ENCODE peak calls at places on chromosomes 5 and 9, in six cellular contexts. R is GM12865; K is nucleus accumbens; J is NCI-H774; B is stimulated activated CD8-positive, alpha-beta memory T cell treated with anti-CD3 and anti-CD28 coated beads, Interleukin-15, amount 100 ng/mL, for 1 hour; T is GM23338. W is an unnamed sample.

GRCh38 chr9:70073756-70074155 is 30.1 kb downstream of the MAMDC2 start:
- DNase-seq in T (no peak), B (no peak), J (no peak), R (no peak), K (no peak), W (no peak)

GRCh38 chr5:77367733-77368132 is 124.4 kb downstream of the WDR41 start:
- DNase-seq in K (no peak), J (no peak), R (no peak), T (no peak), B (no peak), W (no peak)

GRCh38 chr9:137575382-137575724 is 3.4 kb downstream of the DPH7 start:
- DNase-seq in R (no peak), B (no peak), K (no peak), J (no peak), T (no peak), W (no peak)

GRCh38 chr9:130095872-130096271 is 42.2 kb downstream of the GPR107 start:
- DNase-seq in B (no peak), R (peak), K (no peak), T (no peak), J (no peak), W (no peak)

GRCh38 chr5:76351176-76351575 is 51.9 kb upstream of the IQGAP2 start:
- DNase-seq in B (no peak), R (peak), J (no peak), K (no peak), T (no peak), W (no peak)

GRCh38 chr5:29005386-29005785 is 1967.0 kb upstream of the CDH9 start:
- DNase-seq in R (no peak), J (no peak), B (no peak), T (peak), K (no peak), W (no peak)

GRCh38 chr9:127004946-127005769 is 90.6 kb downstream of the RALGPS1 start:
- DNase-seq in R (peak), T (no peak), J (no peak), B (peak), K (peak), W (no peak)

GRCh38 chr9:83563360-83563759 is 25.2 kb upstream of the FRMD3 start:
- DNase-seq in J (no peak), T (no peak), R (no peak), B (no peak), K (no peak), W (no peak)

GRCh38 chr9:17669206-17669605 is 90.3 kb downstream of the SH3GL2 start:
- DNase-seq in B (no peak), K (no peak), T (no peak), R (no peak), J (no peak), W (no peak)

GRCh38 chr5:11504794-11505193 is 399.5 kb downstream of the CTNND2 start:
- DNase-seq in J (no peak), K (no peak), R (no peak), B (no peak), T (no peak), W (peak)

GRCh38 chr9:136762915-136763648 is 1.2 kb downstream of the LCN15 start:
- DNase-seq in J (no peak), T (peak), R (peak), B (no peak), K (no peak), W (peak)

GRCh38 chr9:77725820-77726219 is 77.7 kb upstream of the GNA14 start:
- DNase-seq in J (no peak), R (peak), K (no peak), T (no peak), B (no peak), W (no peak)

GRCh38 chr9:93435386-93435785 is 16.1 kb upstream of the FAM120A start:
- DNase-seq in R (no peak), T (no peak), J (no peak), B (no peak), K (no peak), W (no peak)

GRCh38 chr9:94804917-94805544 is 78.5 kb downstream of the AOPEP start:
- DNase-seq in R (no peak), J (no peak), T (no peak), K (no peak), B (no peak), W (no peak)

GRCh38 chr5:1507961-1508678 is 15.6 kb downstream of the LPCAT1 start:
- DNase-seq in K (no peak), R (no peak), B (no peak), J (no peak), T (no peak), W (peak)

GRCh38 chr9:80085668-80086067 is 513.9 kb downstream of the TLE4 start:
- DNase-seq in T (no peak), K (no peak), R (no peak), B (no peak), J (no peak), W (no peak)

GRCh38 chr5:105475401-105475800 is 1912.8 kb upstream of the NUDT12 start:
- DNase-seq in K (no peak), R (no peak), T (no peak), J (no peak), B (no peak), W (no peak)

GRCh38 chr5:73897886-73898285 is 271.9 kb downstream of the ARHGEF28 start:
- DNase-seq in K (no peak), T (no peak), J (no peak), B (no peak), R (no peak), W (no peak)

GRCh38 chr5:149002053-149002452 is 60.8 kb downstream of the SH3TC2 start:
- DNase-seq in B (no peak), J (no peak), T (peak), K (no peak), R (no peak), W (peak)

GRCh38 chr5:87120518-87121314 is 147.0 kb upstream of the RASA1 start:
- DNase-seq in J (no peak), B (no peak), R (peak), T (no peak), K (no peak), W (no peak)

GRCh38 chr5:131627466-131627865 is 7.6 kb downstream of the RAPGEF6 start:
- DNase-seq in K (no peak), T (no peak), J (no peak), R (no peak), B (no peak), W (no peak)

GRCh38 chr9:374726-375125 is 160.1 kb downstream of the DOCK8 start:
- DNase-seq in J (no peak), K (no peak), T (no peak), R (no peak), B (no peak), W (no peak)

GRCh38 chr5:111254613-111255012 is 30.4 kb downstream of the CAMK4 start:
- DNase-seq in J (no peak), B (no peak), T (no peak), R (peak), K (no peak), W (no peak)

GRCh38 chr5:38433160-38433861 is 123.1 kb downstream of the LIFR start:
- DNase-seq in B (no peak), T (no peak), J (no peak), R (no peak), K (no peak), W (no peak)

W was measured in endodermal cell.